ENCODE peak calls at places on chromosome 1, in ten cellular contexts. One of them, this sample, is unnamed.

GRCh38 chr1:155038602-155039307 is 5.1 kb downstream of the DCST1 start:
- DNase-seq in tibial nerve: no peak
- DNase-seq in effector memory CD4-positive, alpha-beta T cell: no peak
- DNase-seq in IMR-90: peak; percentile 19
- DNase-seq in OCI-LY7: no peak
- DNase-seq in gastrocnemius medialis: peak; percentile 45
- DNase-seq in neuronal stem cell: no peak
- DNase-seq in tibial artery: no peak
- DNase-seq in MM.1S: peak; percentile 37
- DNase-seq in fibroblast of lung: peak; percentile 17
- DNase-seq in this sample: no peak

GRCh38 chr1:10906866-10907519 is 105.5 kb upstream of the TARDBP start:
- DNase-seq in MM.1S: no peak
- DNase-seq in tibial artery: no peak
- DNase-seq in IMR-90: no peak
- DNase-seq in effector memory CD4-positive, alpha-beta T cell: no peak
- DNase-seq in neuronal stem cell: no peak
- DNase-seq in tibial nerve: no peak
- DNase-seq in OCI-LY7: no peak
- DNase-seq in fibroblast of lung: no peak
- DNase-seq in gastrocnemius medialis: no peak
- DNase-seq in this sample: peak; percentile 51

GRCh38 chr1:220275430-220275829 is 3.2 kb upstream of the RAB3GAP2 start:
- DNase-seq in IMR-90: no peak
- DNase-seq in tibial artery: no peak
- DNase-seq in neuronal stem cell: no peak
- DNase-seq in fibroblast of lung: no peak
- DNase-seq in tibial nerve: no peak
- DNase-seq in OCI-LY7: no peak
- DNase-seq in effector memory CD4-positive, alpha-beta T cell: no peak
- DNase-seq in gastrocnemius medialis: no peak
- DNase-seq in MM.1S: no peak
- DNase-seq in this sample: no peak

GRCh38 chr1:37465596-37466517 is 8.5 kb upstream of the ZC3H12A start:
- DNase-seq in gastrocnemius medialis: no peak
- DNase-seq in neuronal stem cell: no peak
- DNase-seq in IMR-90: peak; percentile 49
- DNase-seq in tibial artery: no peak
- DNase-seq in OCI-LY7: no peak
- DNase-seq in MM.1S: peak; percentile 38
- DNase-seq in tibial nerve: no peak
- DNase-seq in effector memory CD4-positive, alpha-beta T cell: no peak
- DNase-seq in fibroblast of lung: peak; percentile 72
- DNase-seq in this sample: no peak

GRCh38 chr1:52055066-52055853 is at the start of gene TXNDC12:
- DNase-seq in MM.1S: peak; percentile 87
- DNase-seq in effector memory CD4-positive, alpha-beta T cell: peak; percentile 49
- DNase-seq in tibial artery: peak; percentile 91
- DNase-seq in IMR-90: peak; percentile 91
- DNase-seq in fibroblast of lung: peak; percentile 93
- DNase-seq in gastrocnemius medialis: peak; percentile 77
- DNase-seq in OCI-LY7: peak; percentile 88
- DNase-seq in neuronal stem cell: peak; percentile 78
- DNase-seq in tibial nerve: peak; percentile 52
- DNase-seq in this sample: peak; percentile 89

GRCh38 chr1:25001125-25001915 is 71.2 kb upstream of the RUNX3 start:
- DNase-seq in effector memory CD4-positive, alpha-beta T cell: no peak
- DNase-seq in fibroblast of lung: no peak
- DNase-seq in IMR-90: no peak
- DNase-seq in gastrocnemius medialis: no peak
- DNase-seq in neuronal stem cell: no peak
- DNase-seq in tibial nerve: no peak
- DNase-seq in OCI-LY7: no peak
- DNase-seq in tibial artery: no peak
- DNase-seq in MM.1S: no peak
- DNase-seq in this sample: no peak

GRCh38 chr1:39637301-39637700 is 2.1 kb downstream of the HEYL start:
- DNase-seq in IMR-90: no peak
- DNase-seq in tibial artery: no peak
- DNase-seq in tibial nerve: no peak
- DNase-seq in neuronal stem cell: no peak
- DNase-seq in OCI-LY7: no peak
- DNase-seq in gastrocnemius medialis: no peak
- DNase-seq in MM.1S: no peak
- DNase-seq in effector memory CD4-positive, alpha-beta T cell: no peak
- DNase-seq in fibroblast of lung: no peak
- DNase-seq in this sample: no peak

GRCh38 chr1:39139723-39140360 is 64.7 kb upstream of the MACF1 start:
- DNase-seq in neuronal stem cell: no peak
- DNase-seq in fibroblast of lung: no peak
- DNase-seq in effector memory CD4-positive, alpha-beta T cell: no peak
- DNase-seq in MM.1S: no peak
- DNase-seq in OCI-LY7: no peak
- DNase-seq in tibial nerve: no peak
- DNase-seq in gastrocnemius medialis: no peak
- DNase-seq in tibial artery: no peak
- DNase-seq in IMR-90: no peak
- DNase-seq in this sample: no peak

GRCh38 chr1:203463469-203464062 is 12.0 kb upstream of the PRELP start:
- DNase-seq in fibroblast of lung: peak; percentile 80
- DNase-seq in OCI-LY7: peak; percentile 35
- DNase-seq in effector memory CD4-positive, alpha-beta T cell: no peak
- DNase-seq in tibial nerve: no peak
- DNase-seq in gastrocnemius medialis: no peak
- DNase-seq in neuronal stem cell: no peak
- DNase-seq in MM.1S: no peak
- DNase-seq in tibial artery: peak; percentile 84
- DNase-seq in IMR-90: peak; percentile 28
- DNase-seq in this sample: no peak

GRCh38 chr1:182608850-182609610 is 4.8 kb upstream of the RGS16 start:
- DNase-seq in IMR-90: peak; percentile 61
- DNase-seq in MM.1S: no peak
- DNase-seq in neuronal stem cell: no peak
- DNase-seq in gastrocnemius medialis: no peak
- DNase-seq in tibial nerve: no peak
- DNase-seq in tibial artery: no peak
- DNase-seq in OCI-LY7: no peak
- DNase-seq in fibroblast of lung: peak; percentile 57
- DNase-seq in effector memory CD4-positive, alpha-beta T cell: no peak
- DNase-seq in this sample: no peak
- H3K27ac ChIP-seq in IMR-90: no peak overlapping the region
- H3K27ac ChIP-seq in MM.1S: no peak overlapping the region
- H3K27ac ChIP-seq in neuronal stem cell: no peak overlapping the region
- H3K27ac ChIP-seq in gastrocnemius medialis: peak overlapping the region; percentile 17
- H3K27ac ChIP-seq in tibial nerve: no peak overlapping the region
- H3K27ac ChIP-seq in tibial artery: no peak overlapping the region
- H3K27ac ChIP-seq in OCI-LY7: no peak overlapping the region
- H3K27ac ChIP-seq in fibroblast of lung: no peak overlapping the region
- H3K27ac ChIP-seq in effector memory CD4-positive, alpha-beta T cell: no peak overlapping the region
- H3K27ac ChIP-seq in this sample: no peak overlapping the region

DNA sequence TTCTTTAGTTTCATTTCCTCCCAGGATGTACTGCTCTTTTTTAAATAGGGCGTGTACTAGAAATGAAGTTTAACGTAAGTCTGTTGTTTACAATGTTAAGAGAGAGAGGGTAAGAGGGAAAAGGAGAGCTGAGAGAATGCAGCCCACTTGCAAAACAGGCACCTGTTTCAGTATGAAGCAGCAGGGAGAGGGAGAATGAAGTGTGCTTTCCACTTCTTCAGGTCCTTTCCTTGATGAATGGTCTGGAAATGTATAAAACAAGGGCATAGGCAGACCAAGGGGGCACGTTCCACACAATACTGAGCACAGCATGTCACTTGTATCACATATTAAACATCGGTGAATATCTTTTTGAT is 2.0 kb downstream of the KCNA3 start:
- DNase-seq in OCI-LY7: peak; percentile 85
- DNase-seq in tibial nerve: no peak
- DNase-seq in MM.1S: peak; percentile 66
- DNase-seq in gastrocnemius medialis: no peak
- DNase-seq in neuronal stem cell: no peak
- DNase-seq in effector memory CD4-positive, alpha-beta T cell: peak; percentile 13
- DNase-seq in IMR-90: no peak
- DNase-seq in fibroblast of lung: no peak
- DNase-seq in tibial artery: no peak
- DNase-seq in this sample: no peak
- H3K4me3 ChIP-seq in OCI-LY7: peak overlapping the region; percentile 84
- H3K4me3 ChIP-seq in tibial nerve: no peak overlapping the region
- H3K4me3 ChIP-seq in MM.1S: peak overlapping the region; percentile 95
- H3K4me3 ChIP-seq in gastrocnemius medialis: no peak overlapping the region
- H3K4me3 ChIP-seq in neuronal stem cell: no peak overlapping the region
- H3K4me3 ChIP-seq in effector memory CD4-positive, alpha-beta T cell: peak overlapping the region; percentile 81
- H3K4me3 ChIP-seq in IMR-90: no peak overlapping the region
- H3K4me3 ChIP-seq in fibroblast of lung: peak overlapping the region; percentile 9
- H3K4me3 ChIP-seq in tibial artery: no peak overlapping the region
- H3K4me3 ChIP-seq in this sample: no peak overlapping the region

GRCh38 chr1:56389813-56390539 is 189.4 kb downstream of the PLPP3 start:
- DNase-seq in tibial artery: no peak
- DNase-seq in fibroblast of lung: peak; percentile 42
- DNase-seq in effector memory CD4-positive, alpha-beta T cell: no peak
- DNase-seq in MM.1S: no peak
- DNase-seq in neuronal stem cell: peak; percentile 38
- DNase-seq in gastrocnemius medialis: no peak
- DNase-seq in IMR-90: peak; percentile 48
- DNase-seq in tibial nerve: no peak
- DNase-seq in OCI-LY7: no peak
- DNase-seq in this sample: no peak
- H3K27ac ChIP-seq in tibial artery: no peak overlapping the region
- H3K27ac ChIP-seq in fibroblast of lung: no peak overlapping the region
- H3K27ac ChIP-seq in effector memory CD4-positive, alpha-beta T cell: no peak overlapping the region
- H3K27ac ChIP-seq in MM.1S: no peak overlapping the region
- H3K27ac ChIP-seq in neuronal stem cell: peak overlapping the region; percentile 71
- H3K27ac ChIP-seq in gastrocnemius medialis: no peak overlapping the region
- H3K27ac ChIP-seq in IMR-90: no peak overlapping the region
- H3K27ac ChIP-seq in tibial nerve: no peak overlapping the region
- H3K27ac ChIP-seq in OCI-LY7: no peak overlapping the region
- H3K27ac ChIP-seq in this sample: no peak overlapping the region

GRCh38 chr1:9291914-9292360 is 757 bp upstream of the SPSB1 start:
- DNase-seq in fibroblast of lung: peak; percentile 66
- DNase-seq in IMR-90: peak; percentile 75
- DNase-seq in neuronal stem cell: peak; percentile 30
- DNase-seq in tibial artery: no peak
- DNase-seq in tibial nerve: peak; percentile 56
- DNase-seq in MM.1S: no peak
- DNase-seq in gastrocnemius medialis: no peak
- DNase-seq in effector memory CD4-positive, alpha-beta T cell: no peak
- DNase-seq in OCI-LY7: no peak
- DNase-seq in this sample: peak; percentile 79
- H3K4me3 ChIP-seq in fibroblast of lung: peak overlapping the region; percentile 51
- H3K4me3 ChIP-seq in IMR-90: peak overlapping the region; percentile 47
- H3K4me3 ChIP-seq in neuronal stem cell: peak overlapping the region; percentile 80
- H3K4me3 ChIP-seq in tibial artery: peak overlapping the region; percentile 81
- H3K4me3 ChIP-seq in tibial nerve: peak overlapping the region; percentile 87
- H3K4me3 ChIP-seq in MM.1S: no peak overlapping the region
- H3K4me3 ChIP-seq in gastrocnemius medialis: peak overlapping the region; percentile 56
- H3K4me3 ChIP-seq in effector memory CD4-positive, alpha-beta T cell: no peak overlapping the region
- H3K4me3 ChIP-seq in OCI-LY7: no peak overlapping the region
- H3K4me3 ChIP-seq in this sample: peak overlapping the region; percentile 93

DNA sequence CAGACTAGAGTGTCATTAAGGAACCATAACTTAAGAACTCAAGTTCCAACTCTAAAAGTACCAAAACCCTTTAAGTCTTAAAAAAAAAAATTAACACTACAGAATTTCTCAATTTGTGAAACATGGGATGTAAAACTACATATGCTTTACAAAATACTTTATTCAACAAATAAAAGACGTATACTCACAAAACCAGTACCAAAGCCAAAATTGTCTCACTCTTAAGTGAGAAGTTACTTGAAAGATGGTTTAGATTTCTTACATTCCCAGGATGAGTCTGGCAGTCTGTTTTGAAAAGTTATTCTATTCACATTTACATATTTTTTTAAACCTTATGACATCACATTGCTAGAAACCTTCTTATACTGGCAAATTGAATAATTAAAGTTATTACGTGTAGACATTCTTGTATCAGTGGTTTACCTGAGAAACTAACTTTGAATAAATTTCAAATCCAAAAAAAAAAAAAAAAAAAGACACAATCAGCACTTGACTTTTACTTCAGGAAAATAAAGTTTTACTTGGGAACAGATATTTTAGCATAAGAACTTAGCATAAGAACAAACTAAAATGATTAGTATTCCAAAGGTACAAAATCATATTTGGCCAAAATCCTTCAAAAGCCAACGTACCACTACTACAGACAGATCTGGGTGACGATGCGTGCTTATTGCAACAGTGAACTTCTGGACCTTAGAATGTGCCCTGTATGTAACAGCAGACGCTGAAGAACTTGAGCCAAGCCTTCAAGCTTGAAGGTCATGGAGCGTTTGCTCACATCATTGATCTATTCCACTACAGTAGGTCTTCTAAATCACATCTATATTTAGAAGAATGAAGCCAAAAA is 2.6 kb downstream of the CDC42BPA start:
- DNase-seq in gastrocnemius medialis: peak; percentile 57
- DNase-seq in tibial artery: no peak
- DNase-seq in tibial nerve: no peak
- DNase-seq in fibroblast of lung: peak; percentile 64
- DNase-seq in neuronal stem cell: no peak
- DNase-seq in IMR-90: peak; percentile 70
- DNase-seq in OCI-LY7: no peak
- DNase-seq in effector memory CD4-positive, alpha-beta T cell: no peak
- DNase-seq in MM.1S: no peak
- DNase-seq in this sample: no peak
- H3K27ac ChIP-seq in gastrocnemius medialis: peak overlapping the region; percentile 97
- H3K27ac ChIP-seq in tibial artery: peak overlapping the region; percentile 53
- H3K27ac ChIP-seq in tibial nerve: peak overlapping the region; percentile 96
- H3K27ac ChIP-seq in fibroblast of lung: peak overlapping the region; percentile 80
- H3K27ac ChIP-seq in neuronal stem cell: no peak overlapping the region
- H3K27ac ChIP-seq in IMR-90: peak overlapping the region; percentile 26
- H3K27ac ChIP-seq in OCI-LY7: no peak overlapping the region
- H3K27ac ChIP-seq in effector memory CD4-positive, alpha-beta T cell: no peak overlapping the region
- H3K27ac ChIP-seq in MM.1S: no peak overlapping the region
- H3K27ac ChIP-seq in this sample: no peak overlapping the region

GRCh38 chr1:91335607-91336006 is 69.0 kb downstream of the HFM1 start:
- DNase-seq in OCI-LY7: no peak
- DNase-seq in effector memory CD4-positive, alpha-beta T cell: no peak
- DNase-seq in fibroblast of lung: peak; percentile 2
- DNase-seq in tibial artery: no peak
- DNase-seq in tibial nerve: no peak
- DNase-seq in neuronal stem cell: no peak
- DNase-seq in IMR-90: peak; percentile 14
- DNase-seq in MM.1S: no peak
- DNase-seq in gastrocnemius medialis: no peak
- DNase-seq in this sample: no peak
- H3K4me3 ChIP-seq in OCI-LY7: no peak overlapping the region
- H3K4me3 ChIP-seq in effector memory CD4-positive, alpha-beta T cell: no peak overlapping the region
- H3K4me3 ChIP-seq in fibroblast of lung: no peak overlapping the region
- H3K4me3 ChIP-seq in tibial artery: no peak overlapping the region
- H3K4me3 ChIP-seq in tibial nerve: no peak overlapping the region
- H3K4me3 ChIP-seq in neuronal stem cell: no peak overlapping the region
- H3K4me3 ChIP-seq in IMR-90: no peak overlapping the region
- H3K4me3 ChIP-seq in MM.1S: no peak overlapping the region
- H3K4me3 ChIP-seq in gastrocnemius medialis: no peak overlapping the region
- H3K4me3 ChIP-seq in this sample: no peak overlapping the region

DNA sequence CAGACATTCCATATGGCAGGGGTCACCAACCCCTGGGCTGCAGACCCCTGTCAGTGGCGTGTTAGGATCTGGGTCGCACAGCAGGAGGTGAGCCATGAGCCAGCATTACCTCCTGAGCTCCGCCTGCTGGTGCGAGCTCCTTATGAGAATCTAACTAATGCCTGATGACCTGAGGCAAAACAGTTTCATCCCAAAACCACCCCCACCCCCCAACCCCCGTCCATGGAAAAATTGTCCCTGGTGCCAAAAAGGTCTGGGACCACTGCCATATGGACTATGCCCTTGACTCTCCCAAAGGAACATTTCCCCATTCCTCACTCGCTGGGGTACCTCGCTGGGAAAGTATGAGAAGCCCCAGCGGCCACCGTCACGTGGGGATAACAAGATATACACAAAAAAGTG is 6.4 kb upstream of the CPT2 start:
- DNase-seq in tibial nerve: no peak
- DNase-seq in neuronal stem cell: no peak
- DNase-seq in IMR-90: no peak
- DNase-seq in gastrocnemius medialis: no peak
- DNase-seq in effector memory CD4-positive, alpha-beta T cell: no peak
- DNase-seq in OCI-LY7: no peak
- DNase-seq in MM.1S: no peak
- DNase-seq in fibroblast of lung: no peak
- DNase-seq in tibial artery: no peak
- DNase-seq in this sample: no peak
- H3K27ac ChIP-seq in tibial nerve: no peak overlapping the region
- H3K27ac ChIP-seq in neuronal stem cell: no peak overlapping the region
- H3K27ac ChIP-seq in IMR-90: no peak overlapping the region
- H3K27ac ChIP-seq in gastrocnemius medialis: no peak overlapping the region
- H3K27ac ChIP-seq in effector memory CD4-positive, alpha-beta T cell: no peak overlapping the region
- H3K27ac ChIP-seq in OCI-LY7: no peak overlapping the region
- H3K27ac ChIP-seq in MM.1S: no peak overlapping the region
- H3K27ac ChIP-seq in fibroblast of lung: no peak overlapping the region
- H3K27ac ChIP-seq in tibial artery: no peak overlapping the region
- H3K27ac ChIP-seq in this sample: no peak overlapping the region